ENCODE peak calls at places on chromosomes 11 and 22, in eight cellular contexts. D is RWPE2; R is fibroblast of lung; H is left ventricle myocardium inferior; P is CD8-positive, alpha-beta T cell; K is upper lobe of right lung; N is pancreas; I is esophagus squamous epithelium. T is an unnamed sample. For H3K4me1, the result is how much of the 10 kb centered on the place peaks cover.

GRCh38 chr22:42919199-42919598 is 62.1 kb upstream of the ARFGAP3 start:
- DNase-seq in H (no peak), I (no peak), R (peak), D (no peak), K (peak), N (no peak), P (no peak), T (no peak)

GRCh38 chr22:37077802-37078448 is 26.4 kb downstream of the KCTD17 start:
- DNase-seq in P (peak), I (no peak), N (peak), K (peak), D (no peak), H (peak), R (peak), T (peak)

GRCh38 chr11:79441159-79441875 is 487 bp upstream of the TENM4 start:
- DNase-seq in N (no peak), I (no peak), P (no peak), H (no peak), K (no peak), D (no peak), R (peak), T (no peak)

GRCh38 chr22:42717197-42717967 is 3.3 kb downstream of the A4GALT start:
- DNase-seq in D (no peak), K (no peak), R (no peak), N (no peak), P (no peak), I (no peak), H (no peak), T (peak)

GRCh38 chr22:45526263-45526662 is 23.6 kb downstream of the FBLN1 start:
- DNase-seq in R (no peak), H (no peak), I (no peak), N (no peak), K (no peak), D (no peak), P (no peak), T (no peak)

GRCh38 chr22:41831828-41832552 is 915 bp upstream of the SREBF2 start:
- DNase-seq in P (no peak), R (no peak), D (no peak), H (no peak), I (no peak), N (no peak), K (no peak), T (no peak)

GRCh38 chr11:34162856-34163255 is 57.4 kb downstream of the NAT10 start:
- DNase-seq in H (no peak), K (no peak), I (no peak), N (no peak), R (no peak), D (no peak), P (no peak), T (no peak)

GRCh38 chr11:32821517-32821916 is 8.2 kb upstream of the PRRG4 start:
- DNase-seq in D (no peak), N (no peak), I (no peak), R (peak), P (no peak), H (no peak), K (no peak), T (no peak)

GRCh38 chr22:43011079-43011478 is 3.9 kb downstream of the PACSIN2 start:
- DNase-seq in R (peak), H (no peak), I (no peak), D (no peak), K (no peak), P (no peak), N (peak), T (no peak)

GRCh38 chr11:1120532-1121342 is 37.0 kb upstream of the MUC5AC start:
- DNase-seq in I (no peak), R (no peak), N (no peak), H (no peak), D (no peak), K (no peak), P (no peak), T (no peak)

GRCh38 chr11:34318111-34319037 is 39.4 kb downstream of the ABTB2 start:
- DNase-seq in D (no peak), R (peak), I (no peak), N (no peak), P (no peak), H (no peak), K (no peak), T (no peak)

GRCh38 chr22:48717883-48718817 is 1109.5 kb downstream of the BRD1 start:
- DNase-seq in K (peak), P (no peak), D (peak), N (no peak), R (no peak), H (peak), I (no peak), T (no peak)

GRCh38 chr11:112082729-112083128 is 3.8 kb downstream of the TIMM8B start:
- DNase-seq in P (no peak), K (no peak), I (no peak), N (no peak), R (peak), D (no peak), H (no peak), T (no peak)

GRCh38 chr11:111476366-111476765 is 35.8 kb downstream of the BTG4 start:
- DNase-seq in I (no peak), K (no peak), D (no peak), R (peak), P (no peak), N (no peak), H (no peak), T (no peak)

GRCh38 chr11:75635009-75635909 is 33.6 kb downstream of the MAP6 start:
- DNase-seq in R (peak), P (no peak), K (no peak), N (no peak), I (no peak), H (peak), D (no peak), T (no peak)

GRCh38 chr11:21761000-21761399 is 431.9 kb upstream of the ANO5 start:
- DNase-seq in N (no peak), H (no peak), R (no peak), K (no peak), I (no peak), P (no peak), D (no peak), T (no peak)

GRCh38 chr11:2689551-2690260 is 10.1 kb downstream of the KCNQ1OT1 start:
- DNase-seq in P (no peak), K (peak), N (no peak), D (peak), R (no peak), H (no peak), I (no peak), T (peak)

GRCh38 chr11:2690596-2691354 is 9.0 kb downstream of the KCNQ1OT1 start:
- DNase-seq in P (no peak), I (no peak), R (no peak), H (no peak), K (no peak), D (no peak), N (no peak), T (no peak)

GRCh38 chr11:2691355-2691761 is 8.4 kb downstream of the KCNQ1OT1 start:
- DNase-seq in I (no peak), R (no peak), P (no peak), H (no peak), D (peak), K (no peak), N (no peak), T (no peak)

GRCh38 chr11:2688381-2689231 is 11.2 kb downstream of the KCNQ1OT1 start:
- DNase-seq in H (no peak), P (no peak), R (no peak), N (no peak), K (peak), D (peak), I (no peak), T (no peak)

DNA sequence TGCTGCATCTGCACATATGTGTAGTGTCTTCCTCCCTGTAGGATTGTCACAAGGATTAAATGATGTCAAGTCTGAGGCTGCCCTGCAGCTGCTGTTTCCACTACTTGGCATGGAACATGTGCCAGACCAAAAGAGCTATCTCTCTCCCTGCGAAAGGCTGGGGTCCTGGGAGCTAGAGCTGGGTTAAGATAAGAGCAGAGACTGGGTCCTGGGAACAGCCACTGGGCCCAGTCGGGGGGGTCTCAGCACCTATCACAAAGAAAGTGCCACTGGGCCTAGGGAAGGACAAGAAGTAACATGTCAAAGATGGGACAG is 9.6 kb downstream of the KCNQ1OT1 start:
- DNase-seq in H (no peak), P (no peak), K (peak), N (no peak), R (no peak), I (no peak), D (peak), T (no peak)
- H3K4me1 ChIP-seq in H (half or more), P (under half), K (under half), N (under half), R (under half), I (under half), D (under half), T (under half)

GRCh38 chr11:68271023-68271780 is 571 bp downstream of the C11orf24 start:
- DNase-seq in D (no peak), H (peak), K (no peak), I (no peak), P (peak), N (peak), R (peak), T (peak)
- TF ChIP-seq CTCF in D (peak), H (peak), K (peak), I (peak), P (peak), N (no peak), R (peak), T (peak)

GRCh38 chr11:35418282-35418846 is 994 bp downstream of the SLC1A2 start:
- DNase-seq in K (peak), H (no peak), I (no peak), P (no peak), D (no peak), R (peak), N (no peak), T (no peak)
- H3K4me3 ChIP-seq in K (peak), H (peak), I (no peak), P (no peak), D (no peak), R (no peak), N (peak), T (no peak)

DNA sequence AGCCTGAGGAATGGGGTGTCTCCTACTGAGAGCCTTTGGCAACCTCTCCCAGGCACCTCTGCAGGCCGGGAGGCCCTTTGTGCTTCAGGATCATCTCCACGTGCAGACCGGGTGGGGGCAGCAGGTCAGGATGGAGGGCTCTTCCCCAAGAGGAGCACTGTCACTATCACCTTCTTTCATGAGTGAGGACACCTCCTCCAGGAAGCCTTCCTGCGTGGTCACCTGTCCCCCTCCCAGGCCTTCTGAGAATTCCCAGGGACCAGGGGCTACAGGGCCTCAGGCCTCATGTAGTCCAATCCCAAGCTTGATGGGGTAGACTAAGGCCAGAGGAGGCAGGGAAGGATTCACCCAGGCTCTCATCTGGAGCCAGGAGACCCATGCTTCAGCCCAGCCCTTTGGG is 57.6 kb downstream of the PDE2A start:
- DNase-seq in I (no peak), N (no peak), H (no peak), D (no peak), K (no peak), P (no peak), R (no peak), T (no peak)
- H3K4me1 ChIP-seq in I (under half), N (under half), H (half or more), D (under half), K (under half), P (under half), R (under half), T (under half)